ENCODE peak calls at places on chromosomes 13 and 19, in seven cellular contexts. E, S, G, C, M, Q and I are unnamed samples.

GRCh38 chr19:48442116-48443035 is 3.4 kb upstream of the GRWD1 start:
- DNase-seq in E (no peak), M (no peak), G (no peak), S (no peak), C (no peak), Q (no peak), I (no peak)

GRCh38 chr19:24054044-24054935 is 32.7 kb upstream of the ZNF254 start:
- DNase-seq in C (no peak), M (no peak), G (no peak), Q (no peak), E (no peak), S (peak; percentile 80), I (no peak)

GRCh38 chr19:11425719-11426457 is 6.8 kb upstream of the RGL3 start:
- DNase-seq in Q (no peak), S (no peak), C (no peak), G (no peak), E (no peak), M (no peak), I (no peak)

GRCh38 chr13:63463782-63464610 is 2048.3 kb upstream of the PCDH20 start:
- DNase-seq in S (no peak), Q (no peak), E (no peak), M (no peak), G (no peak), C (no peak), I (no peak)

GRCh38 chr13:113616991-113617749 is 32.6 kb downstream of the TFDP1 start:
- DNase-seq in Q (no peak), C (no peak), M (no peak), E (no peak), S (no peak), G (no peak), I (peak; percentile 83)

GRCh38 chr19:11142528-11143171 is 12.9 kb downstream of the SPC24 start:
- DNase-seq in M (no peak), S (peak; percentile 71), C (no peak), E (peak; percentile 95), Q (no peak), G (no peak), I (peak; percentile 62)

GRCh38 chr19:33684550-33685303 is 63.0 kb downstream of the CHST8 start:
- DNase-seq in M (no peak), G (no peak), S (no peak), Q (peak; percentile 63), C (no peak), E (no peak), I (peak; percentile 58)

GRCh38 chr19:38516802-38517201 is 83.3 kb downstream of the RYR1 start:
- DNase-seq in Q (no peak), E (no peak), M (no peak), C (no peak), G (no peak), S (no peak), I (no peak)

GRCh38 chr13:66847541-66847940 is 382.6 kb downstream of the PCDH9 start:
- DNase-seq in C (no peak), E (no peak), G (no peak), Q (no peak), M (no peak), S (no peak), I (no peak)

GRCh38 chr13:38002596-38002995 is 133.0 kb upstream of the TRPC4 start:
- DNase-seq in C (no peak), Q (no peak), E (no peak), M (no peak), G (no peak), S (no peak), I (peak; percentile 86)

GRCh38 chr19:36128392-36128736 is 11.5 kb upstream of the CAPNS1 start:
- DNase-seq in C (no peak), M (no peak), E (peak; percentile 39), G (no peak), S (no peak), Q (no peak), I (peak; percentile 61)

GRCh38 chr19:7242601-7243258 is 51.5 kb downstream of the INSR start:
- DNase-seq in M (no peak), S (peak; percentile 66), C (no peak), G (no peak), Q (peak; percentile 41), E (no peak), I (no peak)

GRCh38 chr19:51098366-51099069 is 9.7 kb downstream of the CTU1 start:
- DNase-seq in S (no peak), Q (no peak), C (no peak), G (no peak), E (peak; percentile 68), M (no peak), I (no peak)